ENCODE peak calls at places on chromosomes 1 and 21, in nine cellular contexts. X is neuronal stem cell, D is H7, B is brain microvascular endothelial cell, Y is MG63, I is DND-41, M is transverse colon, W is adipocyte, E is GM23338. C is an unnamed sample.

GRCh38 chr1:21468597-21468996 is 28.7 kb downstream of the NBPF3 start:
- DNase-seq in X (peak; percentile 14), D (peak; percentile 39), B (peak; percentile 38), Y (no peak), I (no peak), M (no peak), W (no peak), E (peak; percentile 81), C (no peak)

GRCh38 chr1:188170935-188171334 is 1342.2 kb downstream of the PLA2G4A start:
- DNase-seq in X (no peak), D (no peak), B (no peak), Y (no peak), I (no peak), M (no peak), W (no peak), E (no peak), C (no peak)

GRCh38 chr1:175675017-175675416 is 68.4 kb downstream of the TNR start:
- DNase-seq in X (peak; percentile 38), D (no peak), B (no peak), Y (no peak), I (no peak), M (no peak), W (no peak), E (no peak), C (no peak)

GRCh38 chr1:169588785-169589485 is 2.7 kb upstream of the F5 start:
- DNase-seq in X (no peak), D (no peak), B (no peak), Y (no peak), I (no peak), M (no peak), W (no peak), E (no peak), C (no peak)

GRCh38 chr1:216095400-216095799 is 327.8 kb downstream of the USH2A start:
- DNase-seq in X (no peak), D (peak; percentile 4), B (no peak), Y (no peak), I (no peak), M (no peak), W (no peak), E (peak; percentile 82), C (peak; percentile 14)

GRCh38 chr1:113975211-113975895 is 3.9 kb upstream of the OLFML3 start:
- DNase-seq in X (no peak), D (no peak), B (peak; percentile 9), Y (no peak), I (no peak), M (no peak), W (peak; percentile 54), E (no peak), C (no peak)

GRCh38 chr1:241569848-241570247 is 37.7 kb downstream of the KMO start:
- DNase-seq in X (no peak), D (no peak), B (no peak), Y (no peak), I (no peak), M (no peak), W (no peak), E (no peak), C (no peak)

GRCh38 chr21:41712201-41712600 is 54.7 kb downstream of the RIPK4 start:
- DNase-seq in X (no peak), D (peak; percentile 92), B (no peak), Y (no peak), I (no peak), M (no peak), W (no peak), E (peak; percentile 74), C (no peak)

GRCh38 chr1:114352797-114353196 is 158.2 kb downstream of the TRIM33 start:
- DNase-seq in X (no peak), D (peak; percentile 51), B (no peak), Y (no peak), I (peak; percentile 72), M (no peak), W (no peak), E (peak; percentile 12), C (no peak)

GRCh38 chr1:155268630-155269029 is 4.7 kb downstream of the CLK2 start:
- DNase-seq in X (no peak), D (peak; percentile 41), B (no peak), Y (no peak), I (no peak), M (no peak), W (no peak), E (no peak), C (no peak)
- H3K36me3 ChIP-seq in X (peaks cover 62% of the 10 kb centered on the region), D (peaks cover 57% of the 10 kb centered on the region), B (peaks cover 72% of the 10 kb centered on the region), Y (peaks cover 86% of the 10 kb centered on the region), I (peaks cover 79% of the 10 kb centered on the region), M (no peaks in the 10 kb centered on the region), W (peaks cover 76% of the 10 kb centered on the region), E (peaks cover 70% of the 10 kb centered on the region), C (peaks cover 74% of the 10 kb centered on the region)

GRCh38 chr21:44849616-44850130 is 23.8 kb downstream of the PTTG1IP start:
- DNase-seq in X (no peak), D (no peak), B (no peak), Y (no peak), I (no peak), M (peak; percentile 75), W (no peak), E (no peak), C (peak; percentile 34)

GRCh38 chr21:44850208-44850800 is 23.2 kb downstream of the PTTG1IP start:
- DNase-seq in X (no peak), D (no peak), B (no peak), Y (no peak), I (no peak), M (peak; percentile 42), W (no peak), E (no peak), C (peak; percentile 28)

GRCh38 chr21:44853601-44854390 is 19.7 kb downstream of the PTTG1IP start:
- DNase-seq in X (no peak), D (peak; percentile 47), B (no peak), Y (no peak), I (no peak), M (peak; percentile 52), W (no peak), E (no peak), C (no peak)

GRCh38 chr21:44848821-44849521 is 24.5 kb downstream of the PTTG1IP start:
- DNase-seq in X (no peak), D (peak; percentile 40), B (no peak), Y (no peak), I (no peak), M (no peak), W (no peak), E (no peak), C (peak; percentile 72)

GRCh38 chr21:44850905-44851657 is 22.4 kb downstream of the PTTG1IP start:
- DNase-seq in X (no peak), D (no peak), B (no peak), Y (no peak), I (no peak), M (no peak), W (no peak), E (no peak), C (peak; percentile 16)
- H3K36me3 ChIP-seq in X (peaks cover 49% of the 10 kb centered on the region), D (peaks cover 26% of the 10 kb centered on the region), B (peaks cover 47% of the 10 kb centered on the region), Y (peaks cover 66% of the 10 kb centered on the region), I (peaks cover 73% of the 10 kb centered on the region), M (no peaks in the 10 kb centered on the region), W (peaks cover 69% of the 10 kb centered on the region), E (peaks cover 34% of the 10 kb centered on the region), C (peaks cover 84% of the 10 kb centered on the region)

GRCh38 chr1:42748021-42748420 is 8.0 kb upstream of the CLDN19 start:
- DNase-seq in X (no peak), D (no peak), B (no peak), Y (no peak), I (no peak), M (no peak), W (no peak), E (no peak), C (no peak)

GRCh38 chr1:42747125-42747524 is 7.1 kb upstream of the CLDN19 start:
- DNase-seq in X (peak; percentile 39), D (peak; percentile 87), B (no peak), Y (no peak), I (peak; percentile 58), M (peak; percentile 54), W (peak; percentile 19), E (peak; percentile 68), C (no peak)

GRCh38 chr1:42746436-42747105 is 6.5 kb upstream of the CLDN19 start:
- DNase-seq in X (no peak), D (no peak), B (no peak), Y (no peak), I (no peak), M (no peak), W (no peak), E (no peak), C (no peak)

GRCh38 chr1:42750041-42750440 is 10.0 kb upstream of the CLDN19 start:
- DNase-seq in X (no peak), D (no peak), B (no peak), Y (no peak), I (no peak), M (no peak), W (no peak), E (no peak), C (no peak)

GRCh38 chr1:42748461-42749410 is 8.7 kb upstream of the CLDN19 start:
- DNase-seq in X (no peak), D (no peak), B (no peak), Y (no peak), I (no peak), M (no peak), W (no peak), E (no peak), C (no peak)
- H3K36me3 ChIP-seq in X (peaks cover 56% of the 10 kb centered on the region), D (peaks cover 38% of the 10 kb centered on the region), B (peaks cover 66% of the 10 kb centered on the region), Y (peaks cover 42% of the 10 kb centered on the region), I (peaks cover 72% of the 10 kb centered on the region), M (no peaks in the 10 kb centered on the region), W (peaks cover 57% of the 10 kb centered on the region), E (peaks cover 27% of the 10 kb centered on the region), C (peaks cover 71% of the 10 kb centered on the region)

GRCh38 chr1:19163261-19163660 is 46.8 kb downstream of the UBR4 start:
- DNase-seq in X (no peak), D (no peak), B (peak; percentile 39), Y (peak; percentile 75), I (no peak), M (no peak), W (peak; percentile 88), E (no peak), C (no peak)

GRCh38 chr1:19167140-19167539 is 42.9 kb downstream of the UBR4 start:
- DNase-seq in X (no peak), D (no peak), B (no peak), Y (no peak), I (no peak), M (no peak), W (no peak), E (no peak), C (no peak)

GRCh38 chr1:19165501-19165900 is 44.6 kb downstream of the UBR4 start:
- DNase-seq in X (no peak), D (no peak), B (no peak), Y (no peak), I (no peak), M (peak; percentile 54), W (no peak), E (no peak), C (no peak)

GRCh38 chr1:19164274-19165015 is 45.6 kb downstream of the UBR4 start:
- DNase-seq in X (no peak), D (no peak), B (no peak), Y (no peak), I (no peak), M (no peak), W (no peak), E (no peak), C (no peak)

GRCh38 chr1:19166066-19166465 is 44.0 kb downstream of the UBR4 start:
- DNase-seq in X (no peak), D (no peak), B (no peak), Y (no peak), I (no peak), M (no peak), W (no peak), E (no peak), C (no peak)
- H3K36me3 ChIP-seq in X (peaks cover 56% of the 10 kb centered on the region), D (peaks cover 76% of the 10 kb centered on the region), B (peaks cover 93% of the 10 kb centered on the region), Y (peaks cover 95% of the 10 kb centered on the region), I (peaks cover 99% of the 10 kb centered on the region), M (no peaks in the 10 kb centered on the region), W (peaks cover 98% of the 10 kb centered on the region), E (peaks cover 96% of the 10 kb centered on the region), C (peaks cover 3% of the 10 kb centered on the region)

GRCh38 chr1:247574236-247574635 is 13.9 kb upstream of the OR2G2 start:
- DNase-seq in X (no peak), D (no peak), B (no peak), Y (no peak), I (no peak), M (no peak), W (no peak), E (no peak), C (no peak)
- H3K36me3 ChIP-seq in X (no peaks in the 10 kb centered on the region), D (no peaks in the 10 kb centered on the region), B (no peaks in the 10 kb centered on the region), Y (no peaks in the 10 kb centered on the region), I (no peaks in the 10 kb centered on the region), M (no peaks in the 10 kb centered on the region), W (no peaks in the 10 kb centered on the region), E (no peaks in the 10 kb centered on the region), C (no peaks in the 10 kb centered on the region)

C was measured in left lung.